ENCODE peak calls at places on chromosomes 4 and X, in nine cellular contexts. V, W, K, E, S, N, R, M and D are unnamed samples.

GRCh38 chr4:57074753-57075152 is 35.4 kb downstream of the IGFBP7 start:
- DNase-seq in V (no peak), W (no peak), K (no peak), E (no peak), S (peak), N (no peak), R (no peak), M (no peak), D (no peak)

GRCh38 chrX:32871636-32872035 is 339.7 kb downstream of the DMD start:
- DNase-seq in V (no peak), W (no peak), K (no peak), E (no peak), S (no peak), N (no peak), R (no peak), M (no peak), D (no peak)

GRCh38 chr4:11312389-11312788 is 116.3 kb downstream of the HS3ST1 start:
- DNase-seq in V (no peak), W (no peak), K (peak), E (no peak), S (no peak), N (peak), R (no peak), M (no peak), D (peak)

GRCh38 chr4:77931452-77932135 is 69.0 kb downstream of the MRPL1 start:
- DNase-seq in V (no peak), W (peak), K (no peak), E (no peak), S (no peak), N (no peak), R (no peak), M (no peak), D (no peak)

GRCh38 chr4:2930135-2930805 is 32.9 kb downstream of the NOP14 start:
- DNase-seq in V (no peak), W (no peak), K (no peak), E (no peak), S (no peak), N (no peak), R (no peak), M (no peak), D (no peak)

GRCh38 chrX:123481908-123482873 is 250.7 kb downstream of the THOC2 start:
- DNase-seq in V (no peak), W (no peak), K (no peak), E (no peak), S (no peak), N (no peak), R (no peak), M (no peak), D (no peak)

GRCh38 chr4:87478732-87479250 is 50.4 kb downstream of the SPARCL1 start:
- DNase-seq in V (no peak), W (no peak), K (no peak), E (no peak), S (no peak), N (no peak), R (no peak), M (no peak), D (no peak)

GRCh38 chr4:7034262-7035081 is 8.7 kb upstream of the TADA2B start:
- DNase-seq in V (no peak), W (no peak), K (peak), E (no peak), S (no peak), N (no peak), R (no peak), M (no peak), D (peak)

GRCh38 chr4:8374851-8375649 is 65.5 kb downstream of the ACOX3 start:
- DNase-seq in V (no peak), W (no peak), K (no peak), E (no peak), S (no peak), N (no peak), R (peak), M (no peak), D (no peak)

GRCh38 chr4:145279122-145279960 is 99.0 kb upstream of the OTUD4 start:
- DNase-seq in V (no peak), W (peak), K (peak), E (no peak), S (no peak), N (no peak), R (no peak), M (no peak), D (no peak)

GRCh38 chr4:155234206-155234605 is 25.8 kb downstream of the NPY2R start:
- DNase-seq in V (no peak), W (no peak), K (no peak), E (no peak), S (no peak), N (no peak), R (no peak), M (no peak), D (no peak)

GRCh38 chr4:146932111-146932510 is 13.6 kb downstream of the TTC29 start:
- DNase-seq in V (no peak), W (no peak), K (no peak), E (no peak), S (no peak), N (no peak), R (no peak), M (no peak), D (no peak)

GRCh38 chrX:117038918-117039440 is 576.2 kb upstream of the CT83 start:
- DNase-seq in V (no peak), W (no peak), K (no peak), E (no peak), S (no peak), N (no peak), R (no peak), M (no peak), D (no peak)

GRCh38 chr4:22764183-22764582 is 71.4 kb downstream of the GBA3 start:
- DNase-seq in V (no peak), W (no peak), K (no peak), E (no peak), S (no peak), N (no peak), R (no peak), M (no peak), D (no peak)

GRCh38 chr4:183402771-183403170 is 41.7 kb upstream of the CDKN2AIP start:
- DNase-seq in V (no peak), W (no peak), K (no peak), E (no peak), S (no peak), N (no peak), R (no peak), M (no peak), D (no peak)

GRCh38 chrX:46254623-46255022 is 290.6 kb downstream of the ZNF674 start:
- DNase-seq in V (no peak), W (no peak), K (no peak), E (no peak), S (no peak), N (no peak), R (no peak), M (no peak), D (no peak)

GRCh38 chr4:83075696-83076095 is 38.8 kb downstream of the PLAC8 start:
- DNase-seq in V (no peak), W (peak), K (no peak), E (no peak), S (peak), N (no peak), R (no peak), M (no peak), D (peak)

GRCh38 chr4:54741161-54741560 is 83.4 kb downstream of the KIT start:
- DNase-seq in V (no peak), W (no peak), K (no peak), E (no peak), S (no peak), N (no peak), R (no peak), M (no peak), D (no peak)

DNA sequence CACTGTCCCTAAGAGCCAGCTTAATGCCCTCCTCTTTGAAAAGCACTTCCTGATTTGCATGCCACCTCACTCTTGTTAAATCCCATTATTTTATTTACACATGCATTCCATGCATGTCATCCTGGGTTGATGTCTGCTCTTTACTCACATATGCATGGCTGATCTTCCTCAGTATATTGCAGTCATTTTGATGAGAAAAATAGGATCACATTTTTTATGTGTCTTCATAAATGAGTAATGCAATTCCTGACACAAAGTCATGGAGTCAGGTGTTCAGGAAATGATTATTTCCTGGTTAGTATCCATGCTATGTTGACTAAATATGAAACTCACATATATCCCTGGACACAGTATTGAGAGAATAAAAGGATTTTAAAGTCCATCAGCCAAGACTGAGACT is 204.7 kb downstream of the SLIT2 start:
- DNase-seq in V (no peak), W (no peak), K (no peak), E (no peak), S (no peak), N (no peak), R (no peak), M (no peak), D (no peak)
- TF ChIP-seq CTCF in V (no peak), W (no peak), K (no peak), E (no peak), S (no peak), N (no peak), R (no peak), M (no peak), D (no peak)

GRCh38 chr4:16225139-16225538 is 1.1 kb downstream of the TAPT1 start:
- DNase-seq in V (no peak), W (no peak), K (no peak), E (peak), S (no peak), N (no peak), R (no peak), M (no peak), D (no peak)

GRCh38 chr4:16225996-16226815 is at the start of gene TAPT1:
- DNase-seq in V (no peak), W (no peak), K (peak), E (peak), S (no peak), N (peak), R (peak), M (peak), D (no peak)

GRCh38 chr4:16225681-16225995 is 633 bp downstream of the TAPT1 start:
- DNase-seq in V (no peak), W (no peak), K (no peak), E (no peak), S (no peak), N (no peak), R (no peak), M (no peak), D (no peak)

GRCh38 chr4:16224264-16224663 is 2.0 kb downstream of the TAPT1 start:
- DNase-seq in V (no peak), W (no peak), K (no peak), E (no peak), S (no peak), N (no peak), R (no peak), M (no peak), D (no peak)

DNA sequence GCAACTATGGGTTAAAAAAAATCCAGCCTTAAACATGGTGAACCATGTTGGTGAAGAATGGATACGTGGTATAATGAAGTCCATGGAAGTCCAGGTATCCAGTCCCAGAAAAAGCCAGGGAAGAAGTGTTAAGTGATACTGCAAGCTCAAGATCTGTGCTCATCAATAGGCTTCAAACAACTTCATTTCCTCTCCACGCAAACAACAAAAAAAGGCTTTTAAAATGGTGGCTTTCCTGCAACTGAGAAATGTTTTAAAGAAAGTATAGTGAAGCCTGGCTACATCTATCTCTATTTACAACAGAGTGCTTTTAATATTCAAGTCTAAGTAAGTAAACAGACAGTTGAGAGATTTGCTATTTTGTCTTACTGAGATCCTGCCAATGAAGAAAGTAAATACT is 1.6 kb downstream of the TAPT1 start:
- DNase-seq in V (no peak), W (no peak), K (no peak), E (no peak), S (no peak), N (no peak), R (no peak), M (no peak), D (no peak)
- H3K4me3 ChIP-seq in V (peak), W (no peak), K (peak), E (peak), S (peak), N (peak), R (peak), M (peak), D (no peak)

GRCh38 chr4:178577933-178578332 is 1135.7 kb upstream of the AGA start:
- DNase-seq in V (no peak), W (no peak), K (no peak), E (peak), S (no peak), N (no peak), R (no peak), M (no peak), D (no peak)
- TF ChIP-seq CTCF in V (no peak), W (peak), K (no peak), E (peak), S (no peak), N (no peak), R (no peak), M (no peak), D (no peak)

DNA sequence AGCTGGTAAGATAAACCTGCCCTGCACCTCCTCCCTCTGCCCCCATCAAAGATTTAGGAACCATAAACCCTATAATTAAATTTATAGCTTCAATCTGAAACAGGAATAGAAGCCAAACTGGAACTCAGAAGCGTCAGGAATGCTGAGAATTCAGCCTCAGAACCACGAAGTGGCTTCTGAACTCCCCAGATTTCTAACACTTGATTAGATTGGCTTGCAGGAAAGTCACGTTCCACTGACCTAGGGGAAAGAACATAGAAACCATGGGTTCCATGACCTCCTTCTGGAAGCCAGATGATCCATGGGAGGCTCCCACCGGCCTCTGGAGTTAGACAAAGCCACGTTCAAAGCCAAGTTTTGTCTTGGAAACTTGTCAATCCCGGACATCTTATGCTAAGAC is 356.5 kb downstream of the MID1IP1 start:
- DNase-seq in V (no peak), W (no peak), K (no peak), E (no peak), S (no peak), N (no peak), R (no peak), M (no peak), D (peak)
- H3K4me3 ChIP-seq in V (no peak), W (no peak), K (no peak), E (no peak), S (no peak), N (no peak), R (no peak), M (no peak), D (no peak)

DNA sequence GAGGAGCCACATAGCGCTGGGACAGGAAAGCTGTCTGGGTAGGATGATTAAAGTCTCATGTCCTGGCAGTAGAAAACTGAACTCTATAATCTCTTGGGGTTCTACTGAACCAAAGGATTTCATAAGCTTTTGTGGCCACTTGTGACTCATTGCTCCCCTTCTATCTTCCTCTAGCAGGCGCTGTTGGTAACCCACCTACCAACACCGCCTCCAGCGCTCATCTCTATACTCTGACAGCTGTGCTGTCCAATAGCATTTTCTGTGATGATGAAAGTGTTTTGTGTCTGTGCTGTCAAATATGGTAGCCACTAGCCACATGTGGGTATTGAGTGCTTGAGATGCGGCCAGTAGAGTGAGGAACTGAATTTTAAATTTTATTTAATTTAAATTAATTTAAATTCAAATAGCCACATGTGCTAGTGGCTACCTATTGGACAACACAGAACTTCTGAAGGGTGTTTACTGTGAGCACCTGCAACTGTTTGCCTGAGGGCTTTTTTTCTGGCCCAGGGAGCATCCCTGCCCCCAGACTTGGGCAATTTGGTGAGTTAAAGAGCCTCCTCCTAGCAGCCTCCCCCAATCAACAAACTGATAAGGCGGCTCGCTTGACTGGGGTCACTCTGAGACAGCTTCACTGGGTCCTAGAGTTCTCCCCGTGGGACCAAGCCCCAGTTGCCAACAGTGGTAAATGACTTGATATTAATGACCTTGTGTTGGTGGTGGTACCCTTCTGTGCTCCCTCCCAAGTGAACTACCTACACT is 169.2 kb upstream of the ATP6AP2 start:
- DNase-seq in V (no peak), W (no peak), K (no peak), E (peak), S (no peak), N (no peak), R (no peak), M (no peak), D (no peak)
- TF ChIP-seq CTCF in V (no peak), W (no peak), K (no peak), E (peak), S (no peak), N (no peak), R (no peak), M (no peak), D (no peak)

GRCh38 chrX:65821721-65822496 is 154.5 kb downstream of the MSN start:
- DNase-seq in V (no peak), W (no peak), K (no peak), E (no peak), S (no peak), N (peak), R (peak), M (peak), D (no peak)
- H3K4me3 ChIP-seq in V (peak), W (no peak), K (peak), E (peak), S (no peak), N (peak), R (peak), M (peak), D (no peak)

GRCh38 chr4:162939086-162939485 is 227.6 kb downstream of the NAF1 start:
- DNase-seq in V (no peak), W (no peak), K (no peak), E (no peak), S (no peak), N (no peak), R (no peak), M (no peak), D (no peak)

DNA sequence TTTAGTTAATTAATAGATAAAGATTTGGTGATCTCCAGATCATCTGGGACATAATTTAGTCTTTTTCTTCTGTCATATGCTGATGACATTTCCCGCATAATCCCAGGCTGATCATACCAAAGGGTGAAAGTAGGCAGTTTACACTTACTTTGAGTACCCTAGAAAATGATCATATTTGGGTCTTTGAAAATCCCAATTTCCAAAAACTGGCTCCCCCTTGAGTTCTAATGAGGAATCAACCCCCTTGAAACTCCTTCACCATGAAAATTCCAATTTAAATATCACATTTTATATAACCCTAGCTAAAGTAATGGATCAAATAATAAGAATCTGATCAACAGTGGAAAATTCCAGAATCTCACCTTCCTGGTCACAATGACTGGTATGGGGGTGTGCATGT is 223.4 kb downstream of the NAF1 start:
- DNase-seq in V (no peak), W (no peak), K (no peak), E (no peak), S (no peak), N (no peak), R (no peak), M (no peak), D (no peak)
- TF ChIP-seq CTCF in V (no peak), W (no peak), K (no peak), E (peak), S (no peak), N (no peak), R (no peak), M (no peak), D (peak)

GRCh38 chr4:53682196-53682595 is 90.9 kb upstream of the LNX1 start:
- DNase-seq in V (no peak), W (no peak), K (no peak), E (no peak), S (peak), N (no peak), R (no peak), M (no peak), D (no peak)
- H3K4me3 ChIP-seq in V (no peak), W (no peak), K (no peak), E (no peak), S (no peak), N (no peak), R (no peak), M (no peak), D (no peak)